ENCODE peak calls at places on chromosomes 7 and 10, in five cellular contexts. Q is psoas muscle; D is brain pericyte; B is GM06990; S is stimulated activated CD4-positive, alpha-beta T cell treated with anti-CD3 and anti-CD28 coated beads, Interleukin-2, amount 100 ng/mL, for 24 hours. G is an unnamed sample.

GRCh38 chr7:47577351-47577919 is 4.5 kb downstream of the TNS3 start:
- DNase-seq in Q (no peak), D (no peak), B (no peak), S (no peak), G (no peak)

GRCh38 chr10:48377751-48378585 is 71.5 kb downstream of the MAPK8 start:
- DNase-seq in Q (no peak), D (no peak), B (no peak), S (no peak), G (no peak)

GRCh38 chr10:105952153-105952552 is 1212.4 kb downstream of the SORCS1 start:
- DNase-seq in Q (no peak), D (no peak), B (peak; percentile 14), S (no peak), G (no peak)

GRCh38 chr10:116615199-116615776 is 5.5 kb upstream of the PNLIPRP2 start:
- DNase-seq in Q (no peak), D (no peak), B (no peak), S (no peak), G (no peak)

GRCh38 chr7:136956671-136957070 is 88.2 kb downstream of the CHRM2 start:
- DNase-seq in Q (no peak), D (no peak), B (no peak), S (no peak), G (no peak)

GRCh38 chr7:101138149-101138870 is 11.4 kb downstream of the SERPINE1 start:
- DNase-seq in Q (peak; percentile 88), D (peak; percentile 82), B (peak; percentile 76), S (peak; percentile 89), G (no peak)

GRCh38 chr7:103929808-103930415 is 59.5 kb downstream of the RELN start:
- DNase-seq in Q (no peak), D (no peak), B (no peak), S (no peak), G (no peak)

GRCh38 chr10:72297968-72298773 is 24.4 kb downstream of the DDIT4 start:
- DNase-seq in Q (peak; percentile 98), D (peak; percentile 93), B (peak; percentile 94), S (peak; percentile 92), G (no peak)

GRCh38 chr10:1424648-1425047 is 312.7 kb downstream of the ADARB2 start:
- DNase-seq in Q (no peak), D (no peak), B (no peak), S (no peak), G (no peak)

GRCh38 chr10:132558516-132559413 is 21.2 kb downstream of the INPP5A start:
- DNase-seq in Q (no peak), D (no peak), B (no peak), S (no peak), G (no peak)

GRCh38 chr7:149225656-149226055 is 13.8 kb upstream of the ZNF212 start:
- DNase-seq in Q (no peak), D (no peak), B (no peak), S (no peak), G (no peak)

GRCh38 chr7:20312562-20312961 is 18.1 kb upstream of the ITGB8 start:
- DNase-seq in Q (no peak), D (no peak), B (no peak), S (no peak), G (no peak)

GRCh38 chr7:7344583-7344982 is 162.2 kb downstream of the C1GALT1 start:
- DNase-seq in Q (no peak), D (no peak), B (no peak), S (no peak), G (no peak)

G was measured in SK-N-MC.